ENCODE peak calls at places on chromosome 20, in four cellular contexts. X is HCEC 1CT, Q is H9, H is iPS-NIHi11. D is an unnamed sample.

GRCh38 chr20:40471261-40471629 is 217.8 kb downstream of the MAFB start:
- DNase-seq in X (no peak), Q (peak; percentile 65), H (peak; percentile 51), D (peak; percentile 64)

GRCh38 chr20:38499366-38499765 is 26.7 kb downstream of the RALGAPB start:
- DNase-seq in Q (no peak), H (no peak), X (no peak), D (no peak)

GRCh38 chr20:36927704-36928103 is 23.8 kb downstream of the SAMHD1 start:
- DNase-seq in X (no peak), H (no peak), Q (no peak), D (no peak)

GRCh38 chr20:63519765-63520593 is 586 bp upstream of the PPDPF start:
- DNase-seq in H (peak; percentile 84), Q (peak; percentile 80), X (peak; percentile 63), D (peak; percentile 93)

GRCh38 chr20:45341939-45342862 is 6.0 kb downstream of the SDC4 start:
- DNase-seq in Q (peak; percentile 82), H (peak; percentile 80), X (no peak), D (peak; percentile 52)

GRCh38 chr20:24991897-24992419 is 593 bp downstream of the APMAP start:
- DNase-seq in H (peak; percentile 54), X (no peak), Q (no peak), D (peak; percentile 53)

GRCh38 chr20:51386586-51386985 is 155.9 kb downstream of the NFATC2 start:
- DNase-seq in X (no peak), Q (no peak), H (no peak), D (no peak)

GRCh38 chr20:32743237-32744112 is at the start of gene COMMD7:
- DNase-seq in Q (peak; percentile 90), H (peak; percentile 63), X (peak; percentile 49), D (peak; percentile 75)

D was measured in neural progenitor cell.